ENCODE peak calls at places on chromosomes 5 and 9, in four cellular contexts. M is HepG2, C is K562, I is GM12878. R is an unnamed sample.

GRCh38 chr9:131312822-131313770 is 23.6 kb downstream of the PLPP7 start:
- DNase-seq in M (no peak), C (peak; percentile 89), I (no peak), R (no peak)

GRCh38 chr9:98040212-98040611 is 16.3 kb upstream of the NANS start:
- DNase-seq in M (no peak), C (no peak), I (no peak), R (no peak)

GRCh38 chr5:173848986-173849596 is 39.1 kb upstream of the CPEB4 start:
- DNase-seq in M (no peak), C (no peak), I (no peak), R (no peak)

GRCh38 chr9:115416299-115416698 is 298.3 kb upstream of the TNC start:
- DNase-seq in M (no peak), C (no peak), I (peak; percentile 33), R (no peak)

GRCh38 chr9:73049280-73049679 is 96.4 kb upstream of the ALDH1A1 start:
- DNase-seq in M (no peak), C (no peak), I (no peak), R (no peak)

GRCh38 chr9:13960011-13960765 is 353.8 kb downstream of the NFIB start:
- DNase-seq in M (no peak), C (no peak), I (no peak), R (no peak)

GRCh38 chr5:179263391-179264052 is 81.7 kb downstream of the ADAMTS2 start:
- DNase-seq in M (no peak), C (no peak), I (no peak), R (peak; percentile 8)

GRCh38 chr9:124257865-124258764 is at the start of gene NEK6:
- DNase-seq in M (no peak), C (peak; percentile 89), I (no peak), R (no peak)

GRCh38 chr5:151454166-151454565 is 6.8 kb downstream of the SLC36A1 start:
- DNase-seq in M (no peak), C (no peak), I (no peak), R (no peak)

GRCh38 chr9:131668439-131669233 is 71.2 kb downstream of the RAPGEF1 start:
- DNase-seq in M (peak; percentile 32), C (peak; percentile 33), I (peak; percentile 62), R (no peak)

GRCh38 chr5:2550479-2550878 is 201.0 kb downstream of the IRX2 start:
- DNase-seq in M (no peak), C (no peak), I (no peak), R (no peak)

GRCh38 chr5:41856644-41857491 is 13.4 kb downstream of the OXCT1 start:
- DNase-seq in M (peak; percentile 58), C (peak; percentile 64), I (no peak), R (peak; percentile 30)
- TF ChIP-seq NR2C2 in M (no peak), C (no peak), I (no peak), R (no peak)

GRCh38 chr5:98314262-98314661 is 459.2 kb upstream of the RGMB start:
- DNase-seq in M (no peak), C (no peak), I (no peak), R (no peak)
- TF ChIP-seq NR2C2 in M (no peak), C (no peak), I (no peak), R (no peak)

DNA sequence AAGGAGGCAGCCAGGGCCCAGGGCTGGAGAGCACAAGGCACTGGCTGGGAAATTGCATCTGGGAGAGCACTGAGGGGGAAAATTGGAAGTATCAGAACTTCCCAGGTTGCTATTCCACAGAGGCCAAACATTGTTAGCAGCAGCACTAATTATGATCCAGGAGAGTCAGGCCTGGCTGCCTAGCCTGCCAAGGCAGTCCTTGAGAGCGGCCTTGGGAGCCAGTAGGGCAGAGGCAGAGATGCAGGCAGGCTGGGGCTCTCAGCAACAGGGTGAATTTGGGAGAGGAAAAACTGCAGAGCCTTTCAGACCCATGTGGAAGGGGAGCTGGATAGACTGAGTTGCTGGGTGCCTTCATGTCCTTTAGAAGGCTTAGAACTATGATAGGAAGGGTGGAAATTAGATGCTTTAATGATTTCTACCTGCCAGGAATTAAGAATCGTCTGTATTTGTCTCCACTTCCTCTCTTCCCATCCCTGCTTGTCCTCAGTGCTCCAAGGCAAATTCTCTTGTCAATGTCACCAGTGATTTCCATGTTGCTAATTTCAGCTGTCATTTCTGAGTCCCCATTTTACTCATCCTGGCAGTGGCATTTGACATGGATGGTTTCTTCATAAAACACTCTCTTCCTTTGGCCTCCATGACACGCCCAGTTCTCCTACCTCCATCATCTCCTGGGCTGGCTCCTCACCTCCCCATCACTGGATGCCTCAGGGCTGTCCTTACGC is 56.2 kb upstream of the HSPA9 start:
- DNase-seq in M (no peak), C (no peak), I (no peak), R (no peak)
- TF ChIP-seq NR2C2 in M (no peak), C (no peak), I (no peak), R (no peak)

GRCh38 chr5:165227515-165227914 is 1722.1 kb downstream of the MAT2B start:
- DNase-seq in M (no peak), C (no peak), I (no peak), R (no peak)
- TF ChIP-seq NR2C2 in M (no peak), C (no peak), I (no peak), R (no peak)

R was measured in WTC11.